ENCODE peak calls at places on chromosomes 6 and 20, in five cellular contexts. Y is activated T-cell treated with anti-CD3 and anti-CD28 coated beads, Interleukin-2, amount 50 U/mL, for 4 hours; I is heart left ventricle; S is T-cell; U is aorta. F is an unnamed sample.

GRCh38 chr6:7692453-7692784 is 33.5 kb upstream of the BMP6 start:
- ATAC-seq in I (no peak), Y (no peak), S (no peak), U (no peak), F (no peak)

GRCh38 chr6:18276610-18277009 is 12.3 kb upstream of the DEK start:
- ATAC-seq in Y (no peak), U (no peak), I (no peak), S (no peak), F (no peak)

GRCh38 chr6:13305256-13305650 is 23.1 kb downstream of the TBC1D7 start:
- ATAC-seq in I (no peak), S (no peak), U (no peak), Y (no peak), F (no peak)

GRCh38 chr6:14180609-14181008 is 63.0 kb downstream of the CD83 start:
- ATAC-seq in Y (peak), S (no peak), U (no peak), I (no peak), F (no peak)

GRCh38 chr6:55705381-55705780 is 126.4 kb upstream of the HMGCLL1 start:
- ATAC-seq in Y (no peak), S (no peak), I (no peak), U (no peak), F (no peak)

GRCh38 chr6:1316482-1317220 is 4.8 kb downstream of the FOXQ1 start:
- ATAC-seq in I (no peak), U (no peak), Y (peak), S (no peak), F (no peak)

GRCh38 chr6:70241031-70241430 is 61.9 kb downstream of the COL9A1 start:
- ATAC-seq in Y (no peak), S (no peak), I (no peak), U (no peak), F (no peak)

GRCh38 chr6:143110572-143110971 is 49.9 kb downstream of the AIG1 start:
- ATAC-seq in U (no peak), S (no peak), Y (no peak), I (no peak), F (no peak)

GRCh38 chr20:57205625-57206219 is 60.7 kb downstream of the BMP7 start:
- ATAC-seq in U (no peak), I (no peak), Y (no peak), S (no peak), F (peak)

GRCh38 chr20:64233725-64234124 is 21.8 kb upstream of the PCMTD2 start:
- ATAC-seq in U (no peak), Y (no peak), S (no peak), I (peak), F (no peak)

GRCh38 chr20:47549671-47550070 is 48.0 kb downstream of the NCOA3 start:
- ATAC-seq in Y (no peak), U (no peak), I (no peak), S (no peak), F (no peak)

GRCh38 chr6:624979-625378 is 31.9 kb downstream of the HUS1B start:
- ATAC-seq in I (peak), S (no peak), Y (no peak), U (no peak), F (peak)

GRCh38 chr6:127342946-127343752 is at the start of gene ECHDC1:
- ATAC-seq in I (peak), S (peak), Y (peak), U (peak), F (peak)

GRCh38 chr20:10476319-10476724 is 41.2 kb downstream of the SLX4IP start:
- ATAC-seq in Y (no peak), I (no peak), U (no peak), S (no peak), F (no peak)

GRCh38 chr6:90413867-90414266 is 117.2 kb upstream of the BACH2 start:
- ATAC-seq in I (no peak), Y (peak), U (peak), S (peak), F (no peak)

GRCh38 chr20:40584128-40584819 is 104.8 kb downstream of the MAFB start:
- ATAC-seq in Y (no peak), I (no peak), S (no peak), U (no peak), F (no peak)

GRCh38 chr20:49674383-49675352 is 39.0 kb downstream of the B4GALT5 start:
- ATAC-seq in Y (no peak), U (no peak), I (no peak), S (no peak), F (no peak)

GRCh38 chr6:24949020-24949569 is 13.3 kb upstream of the RIPOR2 start:
- ATAC-seq in I (no peak), Y (peak), U (no peak), S (peak), F (no peak)

GRCh38 chr20:41231850-41232249 is 85.7 kb downstream of the ZHX3 start:
- ATAC-seq in U (no peak), S (no peak), I (no peak), Y (no peak), F (no peak)

GRCh38 chr20:50044353-50044960 is 61.7 kb downstream of the SNAI1 start:
- ATAC-seq in S (no peak), U (no peak), Y (no peak), I (no peak), F (no peak)

GRCh38 chr6:68572525-68572924 is 62.6 kb upstream of the ADGRB3 start:
- ATAC-seq in I (no peak), S (no peak), U (no peak), Y (no peak), F (no peak)

GRCh38 chr6:37516076-37516919 is 16.6 kb upstream of the CCDC167 start:
- ATAC-seq in Y (peak), I (peak), U (no peak), S (peak), F (peak)

GRCh38 chr6:166490671-166491500 is 95.6 kb downstream of the RAMACL start:
- ATAC-seq in S (no peak), I (no peak), Y (no peak), U (no peak), F (no peak)

GRCh38 chr6:136365781-136366354 is 76.2 kb upstream of the BCLAF1 start:
- ATAC-seq in Y (peak), U (no peak), I (no peak), S (peak), F (peak)

GRCh38 chr6:39859025-39859424 is 66.8 kb downstream of the DAAM2 start:
- ATAC-seq in S (no peak), Y (no peak), U (no peak), I (no peak), F (no peak)

GRCh38 chr6:16097382-16098171 is 31.3 kb upstream of the MYLIP start:
- ATAC-seq in U (no peak), Y (no peak), S (no peak), I (no peak), F (no peak)

GRCh38 chr6:147106759-147107401 is 97.3 kb upstream of the STXBP5 start:
- ATAC-seq in U (no peak), S (no peak), Y (no peak), I (no peak), F (no peak)